ENCODE peak calls at places on chromosomes 16 and 17, in nine cellular contexts. H is colonic mucosa; P is NCI-H446; I is HL-60; K is KBM-7; U is activated B cell treated with CpG ODN at 0.5 μM for 24 hours; M is uterus; Z is cardiac fibroblast; W is CD8-positive, alpha-beta T cell. G is an unnamed sample.

GRCh38 chr17:37742762-37743611 is 1.9 kb downstream of the HNF1B start:
- DNase-seq in H (no peak), K (no peak), Z (no peak), P (no peak), W (no peak), U (peak), M (no peak), I (no peak), G (peak)

GRCh38 chr16:31877876-31878642 is 4.5 kb downstream of the ZNF267 start:
- DNase-seq in H (no peak), K (no peak), P (no peak), Z (no peak), M (no peak), I (no peak), U (no peak), W (no peak), G (no peak)

GRCh38 chr16:48537909-48538745 is 71.9 kb downstream of the N4BP1 start:
- DNase-seq in M (peak), P (peak), Z (peak), H (no peak), W (no peak), K (no peak), I (no peak), U (no peak), G (peak)

GRCh38 chr16:83954577-83955016 is 1.6 kb downstream of the OSGIN1 start:
- DNase-seq in H (peak), M (no peak), I (peak), K (no peak), U (no peak), Z (peak), P (no peak), W (no peak), G (peak)

GRCh38 chr16:50198802-50199410 is 45.8 kb downstream of the TENT4B start:
- DNase-seq in W (no peak), I (no peak), U (no peak), Z (no peak), H (no peak), K (peak), M (no peak), P (no peak), G (no peak)

GRCh38 chr17:21208352-21208751 is 5.6 kb downstream of the TMEM11 start:
- DNase-seq in H (no peak), M (no peak), K (no peak), W (no peak), Z (no peak), U (no peak), P (no peak), I (no peak), G (no peak)

GRCh38 chr17:50258647-50259483 is 15.4 kb upstream of the TMEM92 start:
- DNase-seq in P (no peak), H (no peak), K (no peak), W (no peak), U (no peak), Z (peak), M (peak), I (no peak), G (peak)

GRCh38 chr16:19014456-19014855 is 30.7 kb downstream of the TMC7 start:
- DNase-seq in M (no peak), Z (peak), K (peak), U (no peak), H (no peak), I (peak), W (no peak), P (no peak), G (no peak)

GRCh38 chr16:1771072-1771863 is at the start of gene NME3:
- DNase-seq in P (peak), W (peak), U (peak), K (peak), I (peak), Z (peak), M (peak), H (peak), G (peak)

GRCh38 chr17:37025241-37025640 is 76.5 kb downstream of the AATF start:
- DNase-seq in U (no peak), Z (no peak), I (no peak), P (no peak), W (no peak), M (no peak), K (no peak), H (no peak), G (peak)

GRCh38 chr17:1002771-1003555 is 6.0 kb downstream of the TIMM22 start:
- DNase-seq in P (no peak), I (no peak), H (no peak), U (no peak), Z (peak), W (no peak), M (no peak), K (no peak), G (no peak)

GRCh38 chr16:30786115-30786935 is 680 bp downstream of the ZNF629 start:
- DNase-seq in M (peak), W (no peak), H (peak), U (no peak), Z (peak), K (no peak), P (no peak), I (peak), G (peak)

GRCh38 chr16:81251871-81252270 is 13.4 kb downstream of the BCO1 start:
- DNase-seq in M (no peak), H (no peak), K (no peak), W (no peak), U (no peak), P (no peak), Z (peak), I (no peak), G (peak)

GRCh38 chr17:15464629-15465028 is 2.8 kb downstream of the CDRT4 start:
- DNase-seq in K (no peak), P (no peak), W (no peak), U (no peak), Z (no peak), I (no peak), M (no peak), H (no peak), G (no peak)

GRCh38 chr16:84735846-84736586 is 36.2 kb downstream of the USP10 start:
- DNase-seq in W (no peak), I (no peak), H (peak), Z (peak), P (peak), K (no peak), M (no peak), U (no peak), G (no peak)

GRCh38 chr16:5502467-5502869 is 404.9 kb upstream of the EEF2KMT start:
- DNase-seq in Z (no peak), P (peak), K (peak), H (no peak), U (no peak), I (peak), M (no peak), W (no peak), G (peak)

GRCh38 chr17:75047398-75048098 is 523 bp downstream of the KCTD2 start:
- DNase-seq in M (peak), I (no peak), H (peak), Z (peak), U (no peak), K (no peak), W (no peak), P (no peak), G (peak)

GRCh38 chr17:27550291-27550930 is 80.6 kb upstream of the LGALS9 start:
- DNase-seq in Z (no peak), I (no peak), K (no peak), H (no peak), U (no peak), W (no peak), M (no peak), P (no peak), G (no peak)

GRCh38 chr17:47279062-47279801 is 25.6 kb downstream of the ITGB3 start:
- DNase-seq in H (no peak), P (no peak), Z (peak), U (peak), K (peak), M (peak), I (peak), W (no peak), G (peak)

GRCh38 chr17:19238167-19238505 is 970 bp downstream of the EPN2 start:
- DNase-seq in H (peak), U (peak), K (peak), Z (no peak), M (peak), W (no peak), P (no peak), I (no peak), G (peak)

GRCh38 chr17:77946900-77947643 is 11.4 kb upstream of the TNRC6C start:
- DNase-seq in K (no peak), M (no peak), H (no peak), W (no peak), U (no peak), I (no peak), P (no peak), Z (no peak), G (no peak)

GRCh38 chr16:54009464-54010176 is 277.0 kb downstream of the IRX3 start:
- DNase-seq in W (no peak), M (no peak), U (no peak), I (no peak), P (no peak), K (no peak), Z (no peak), H (no peak), G (no peak)

GRCh38 chr16:48590476-48590875 is 19.5 kb downstream of the N4BP1 start:
- DNase-seq in K (no peak), U (no peak), Z (no peak), H (no peak), W (no peak), M (no peak), P (no peak), I (no peak), G (no peak)

GRCh38 chr16:28212532-28212873 is 738 bp upstream of the XPO6 start:
- DNase-seq in W (no peak), Z (peak), H (no peak), K (no peak), M (no peak), I (no peak), P (no peak), U (no peak), G (peak)

GRCh38 chr17:29036584-29036983 is 6.4 kb upstream of the PIPOX start:
- DNase-seq in W (no peak), K (no peak), U (no peak), Z (no peak), M (no peak), I (no peak), P (no peak), H (no peak), G (no peak)

GRCh38 chr17:48647103-48647963 is 21.2 kb upstream of the HOXB9 start:
- DNase-seq in H (peak), P (no peak), M (no peak), W (no peak), K (no peak), I (no peak), U (no peak), Z (no peak), G (no peak)

GRCh38 chr16:58116529-58116928 is 12.7 kb downstream of the CFAP20 start:
- DNase-seq in K (no peak), P (no peak), I (no peak), U (no peak), W (no peak), H (no peak), Z (no peak), M (no peak), G (no peak)

GRCh38 chr17:2361361-2361760 is 24.1 kb downstream of the SGSM2 start:
- DNase-seq in I (no peak), Z (no peak), K (no peak), M (no peak), P (no peak), H (no peak), U (no peak), W (no peak), G (no peak)

GRCh38 chr17:44214896-44215295 is 4.6 kb downstream of the UBTF start:
- DNase-seq in I (no peak), P (no peak), M (no peak), K (no peak), U (no peak), W (no peak), Z (no peak), H (no peak), G (no peak)

GRCh38 chr16:20253825-20254224 is 73.5 kb downstream of the GP2 start:
- DNase-seq in Z (no peak), H (no peak), W (no peak), M (no peak), P (no peak), U (no peak), I (no peak), K (no peak), G (no peak)